ENCODE peak calls at places on chromosomes 12 and 14, in ten cellular contexts. One of them, this sample, is unnamed.

GRCh38 chr12:108696111-108696995 is 35.0 kb downstream of the CORO1C start:
- DNase-seq in sigmoid colon: peak
- DNase-seq in GM12878: no peak
- DNase-seq in ovary: no peak
- DNase-seq in stomach: no peak
- DNase-seq in A549: no peak
- DNase-seq in tibial nerve: peak
- DNase-seq in suprapubic skin: no peak
- DNase-seq in transverse colon: no peak
- DNase-seq in esophagus muscularis mucosa: peak
- DNase-seq in this sample: peak

GRCh38 chr12:131075611-131076010 is 121.9 kb downstream of the ADGRD1 start:
- DNase-seq in sigmoid colon: no peak
- DNase-seq in GM12878: no peak
- DNase-seq in ovary: no peak
- DNase-seq in stomach: peak
- DNase-seq in A549: no peak
- DNase-seq in tibial nerve: no peak
- DNase-seq in suprapubic skin: no peak
- DNase-seq in transverse colon: no peak
- DNase-seq in esophagus muscularis mucosa: no peak
- DNase-seq in this sample: no peak

GRCh38 chr12:120263725-120264040 is 1.8 kb downstream of the PXN start:
- DNase-seq in sigmoid colon: no peak
- DNase-seq in GM12878: no peak
- DNase-seq in ovary: no peak
- DNase-seq in stomach: no peak
- DNase-seq in A549: no peak
- DNase-seq in tibial nerve: no peak
- DNase-seq in suprapubic skin: no peak
- DNase-seq in transverse colon: no peak
- DNase-seq in esophagus muscularis mucosa: no peak
- DNase-seq in this sample: no peak

GRCh38 chr14:94127330-94127729 is 2.1 kb downstream of the IFI27L2 start:
- DNase-seq in sigmoid colon: no peak
- DNase-seq in GM12878: no peak
- DNase-seq in ovary: no peak
- DNase-seq in stomach: no peak
- DNase-seq in A549: no peak
- DNase-seq in tibial nerve: peak
- DNase-seq in suprapubic skin: no peak
- DNase-seq in transverse colon: no peak
- DNase-seq in esophagus muscularis mucosa: no peak
- DNase-seq in this sample: no peak

GRCh38 chr14:50954811-50955372 is 10.6 kb upstream of the PYGL start:
- DNase-seq in sigmoid colon: no peak
- DNase-seq in GM12878: no peak
- DNase-seq in ovary: no peak
- DNase-seq in stomach: no peak
- DNase-seq in A549: peak
- DNase-seq in tibial nerve: no peak
- DNase-seq in suprapubic skin: no peak
- DNase-seq in transverse colon: no peak
- DNase-seq in esophagus muscularis mucosa: no peak
- DNase-seq in this sample: no peak

GRCh38 chr14:81323621-81324400 is 76.3 kb downstream of the STON2 start:
- DNase-seq in sigmoid colon: no peak
- DNase-seq in GM12878: no peak
- DNase-seq in ovary: no peak
- DNase-seq in stomach: peak
- DNase-seq in A549: peak
- DNase-seq in tibial nerve: no peak
- DNase-seq in suprapubic skin: no peak
- DNase-seq in transverse colon: peak
- DNase-seq in esophagus muscularis mucosa: no peak
- DNase-seq in this sample: peak

GRCh38 chr12:11673666-11674464 is 24.4 kb downstream of the ETV6 start:
- DNase-seq in sigmoid colon: no peak
- DNase-seq in GM12878: no peak
- DNase-seq in ovary: no peak
- DNase-seq in stomach: no peak
- DNase-seq in A549: no peak
- DNase-seq in tibial nerve: no peak
- DNase-seq in suprapubic skin: no peak
- DNase-seq in transverse colon: no peak
- DNase-seq in esophagus muscularis mucosa: no peak
- DNase-seq in this sample: no peak

GRCh38 chr14:59870277-59871165 is at the start of gene RTN1:
- DNase-seq in sigmoid colon: peak
- DNase-seq in GM12878: no peak
- DNase-seq in ovary: no peak
- DNase-seq in stomach: peak
- DNase-seq in A549: peak
- DNase-seq in tibial nerve: peak
- DNase-seq in suprapubic skin: no peak
- DNase-seq in transverse colon: peak
- DNase-seq in esophagus muscularis mucosa: no peak
- DNase-seq in this sample: peak

GRCh38 chr14:97280526-97280925 is 483.3 kb downstream of the VRK1 start:
- DNase-seq in sigmoid colon: no peak
- DNase-seq in GM12878: no peak
- DNase-seq in ovary: no peak
- DNase-seq in stomach: no peak
- DNase-seq in A549: no peak
- DNase-seq in tibial nerve: no peak
- DNase-seq in suprapubic skin: no peak
- DNase-seq in transverse colon: no peak
- DNase-seq in esophagus muscularis mucosa: peak
- DNase-seq in this sample: no peak

GRCh38 chr14:74682169-74682952 is 30.5 kb downstream of the AREL1 start:
- DNase-seq in sigmoid colon: no peak
- DNase-seq in GM12878: no peak
- DNase-seq in ovary: no peak
- DNase-seq in stomach: no peak
- DNase-seq in A549: no peak
- DNase-seq in tibial nerve: no peak
- DNase-seq in suprapubic skin: no peak
- DNase-seq in transverse colon: no peak
- DNase-seq in esophagus muscularis mucosa: no peak
- DNase-seq in this sample: no peak

DNA sequence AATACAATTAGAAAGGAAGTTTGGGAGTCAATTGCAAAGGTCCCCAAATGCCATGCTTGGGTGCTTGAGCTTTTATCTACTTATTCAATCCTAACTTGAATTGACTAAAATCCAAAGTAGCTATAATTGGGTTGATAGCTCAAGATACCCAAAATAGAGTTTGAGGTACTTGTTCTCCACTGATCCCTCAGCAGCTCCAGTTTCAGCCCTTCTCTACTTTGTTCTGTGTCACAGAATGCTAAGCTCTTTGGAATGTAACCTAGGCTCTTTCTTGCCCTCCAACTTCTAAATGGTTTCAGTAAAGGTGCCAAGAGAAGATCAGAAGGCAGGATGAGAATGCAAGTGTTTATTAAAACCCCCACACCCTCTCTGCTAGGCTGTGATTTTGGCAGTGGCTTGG is 251.4 kb upstream of the CLEC14A start:
- DNase-seq in sigmoid colon: no peak
- DNase-seq in GM12878: no peak
- DNase-seq in ovary: no peak
- DNase-seq in stomach: no peak
- DNase-seq in A549: no peak
- DNase-seq in tibial nerve: no peak
- DNase-seq in suprapubic skin: no peak
- DNase-seq in transverse colon: no peak
- DNase-seq in esophagus muscularis mucosa: no peak
- DNase-seq in this sample: no peak
- TF ChIP-seq EP300 in sigmoid colon: no peak
- TF ChIP-seq EP300 in GM12878: no peak
- TF ChIP-seq EP300 in ovary: no peak
- TF ChIP-seq EP300 in stomach: no peak
- TF ChIP-seq EP300 in A549: no peak
- TF ChIP-seq EP300 in tibial nerve: no peak
- TF ChIP-seq EP300 in suprapubic skin: no peak
- TF ChIP-seq EP300 in transverse colon: no peak
- TF ChIP-seq EP300 in esophagus muscularis mucosa: no peak
- TF ChIP-seq EP300 in this sample: no peak

GRCh38 chr14:22885975-22886374 is 3.0 kb downstream of the REM2 start:
- DNase-seq in sigmoid colon: no peak
- DNase-seq in GM12878: no peak
- DNase-seq in ovary: peak
- DNase-seq in stomach: no peak
- DNase-seq in A549: no peak
- DNase-seq in tibial nerve: no peak
- DNase-seq in suprapubic skin: no peak
- DNase-seq in transverse colon: no peak
- DNase-seq in esophagus muscularis mucosa: no peak
- DNase-seq in this sample: no peak

GRCh38 chr14:22886500-22887259 is 3.7 kb downstream of the REM2 start:
- DNase-seq in sigmoid colon: peak
- DNase-seq in GM12878: peak
- DNase-seq in ovary: peak
- DNase-seq in stomach: peak
- DNase-seq in A549: peak
- DNase-seq in tibial nerve: peak
- DNase-seq in suprapubic skin: peak
- DNase-seq in transverse colon: peak
- DNase-seq in esophagus muscularis mucosa: no peak
- DNase-seq in this sample: peak

GRCh38 chr14:22888662-22889061 is 5.6 kb downstream of the REM2 start:
- DNase-seq in sigmoid colon: no peak
- DNase-seq in GM12878: peak
- DNase-seq in ovary: no peak
- DNase-seq in stomach: no peak
- DNase-seq in A549: no peak
- DNase-seq in tibial nerve: no peak
- DNase-seq in suprapubic skin: no peak
- DNase-seq in transverse colon: no peak
- DNase-seq in esophagus muscularis mucosa: no peak
- DNase-seq in this sample: no peak

GRCh38 chr14:22887260-22887989 is 4.4 kb downstream of the REM2 start:
- DNase-seq in sigmoid colon: peak
- DNase-seq in GM12878: peak
- DNase-seq in ovary: peak
- DNase-seq in stomach: peak
- DNase-seq in A549: peak
- DNase-seq in tibial nerve: peak
- DNase-seq in suprapubic skin: no peak
- DNase-seq in transverse colon: peak
- DNase-seq in esophagus muscularis mucosa: no peak
- DNase-seq in this sample: peak

DNA sequence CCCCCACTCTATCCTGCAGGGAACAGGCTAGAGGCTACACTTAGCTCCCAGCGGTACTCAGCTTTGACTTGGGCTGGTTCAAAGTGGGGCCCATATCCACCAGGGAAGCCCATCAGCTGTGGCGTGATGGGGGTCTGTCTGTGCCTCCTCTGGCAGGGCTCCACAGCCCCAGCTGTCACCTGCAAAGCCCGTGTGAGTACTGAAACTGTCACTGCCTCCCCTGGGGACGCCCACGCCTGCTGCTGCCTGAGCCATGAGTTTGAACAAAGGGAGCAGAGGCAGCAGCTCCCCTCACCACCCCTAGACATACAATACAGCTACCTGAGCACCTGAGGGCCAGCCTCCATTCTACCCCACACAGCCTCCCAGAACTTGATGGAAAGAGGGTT is 5.0 kb downstream of the REM2 start:
- DNase-seq in sigmoid colon: no peak
- DNase-seq in GM12878: peak
- DNase-seq in ovary: no peak
- DNase-seq in stomach: no peak
- DNase-seq in A549: no peak
- DNase-seq in tibial nerve: no peak
- DNase-seq in suprapubic skin: no peak
- DNase-seq in transverse colon: peak
- DNase-seq in esophagus muscularis mucosa: no peak
- DNase-seq in this sample: no peak
- TF ChIP-seq POLR2A in sigmoid colon: no peak
- TF ChIP-seq POLR2A in GM12878: peak
- TF ChIP-seq POLR2A in ovary: no peak
- TF ChIP-seq POLR2A in stomach: no peak
- TF ChIP-seq POLR2A in A549: no peak
- TF ChIP-seq POLR2A in tibial nerve: no peak
- TF ChIP-seq POLR2A in suprapubic skin: no peak
- TF ChIP-seq POLR2A in transverse colon: no peak
- TF ChIP-seq POLR2A in esophagus muscularis mucosa: no peak
- TF ChIP-seq POLR2A in this sample: no peak

DNA sequence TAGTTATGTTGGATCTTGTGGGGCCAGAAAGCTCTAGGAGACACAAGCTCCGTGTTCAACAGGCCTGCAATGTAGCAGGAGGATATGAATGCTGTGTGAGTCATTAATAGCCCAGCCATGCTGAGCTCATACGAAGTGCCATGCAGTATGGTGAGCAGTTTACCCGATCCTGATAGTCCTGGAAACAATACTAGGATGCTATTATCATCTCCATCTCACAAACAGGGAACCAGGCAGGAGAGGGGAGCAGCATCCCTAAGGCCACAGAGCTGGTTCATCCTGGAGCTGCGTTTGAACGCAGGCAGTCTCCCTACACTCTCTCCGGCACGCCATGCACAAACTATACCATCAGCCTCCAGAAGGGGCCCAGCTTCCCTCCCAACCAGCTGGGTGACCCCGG is 20.5 kb downstream of the TTC7B start:
- DNase-seq in sigmoid colon: no peak
- DNase-seq in GM12878: no peak
- DNase-seq in ovary: no peak
- DNase-seq in stomach: no peak
- DNase-seq in A549: peak
- DNase-seq in tibial nerve: no peak
- DNase-seq in suprapubic skin: no peak
- DNase-seq in transverse colon: no peak
- DNase-seq in esophagus muscularis mucosa: no peak
- DNase-seq in this sample: no peak
- TF ChIP-seq EP300 in sigmoid colon: no peak
- TF ChIP-seq EP300 in GM12878: no peak
- TF ChIP-seq EP300 in ovary: no peak
- TF ChIP-seq EP300 in stomach: no peak
- TF ChIP-seq EP300 in A549: no peak
- TF ChIP-seq EP300 in tibial nerve: no peak
- TF ChIP-seq EP300 in suprapubic skin: no peak
- TF ChIP-seq EP300 in transverse colon: no peak
- TF ChIP-seq EP300 in esophagus muscularis mucosa: no peak
- TF ChIP-seq EP300 in this sample: no peak

DNA sequence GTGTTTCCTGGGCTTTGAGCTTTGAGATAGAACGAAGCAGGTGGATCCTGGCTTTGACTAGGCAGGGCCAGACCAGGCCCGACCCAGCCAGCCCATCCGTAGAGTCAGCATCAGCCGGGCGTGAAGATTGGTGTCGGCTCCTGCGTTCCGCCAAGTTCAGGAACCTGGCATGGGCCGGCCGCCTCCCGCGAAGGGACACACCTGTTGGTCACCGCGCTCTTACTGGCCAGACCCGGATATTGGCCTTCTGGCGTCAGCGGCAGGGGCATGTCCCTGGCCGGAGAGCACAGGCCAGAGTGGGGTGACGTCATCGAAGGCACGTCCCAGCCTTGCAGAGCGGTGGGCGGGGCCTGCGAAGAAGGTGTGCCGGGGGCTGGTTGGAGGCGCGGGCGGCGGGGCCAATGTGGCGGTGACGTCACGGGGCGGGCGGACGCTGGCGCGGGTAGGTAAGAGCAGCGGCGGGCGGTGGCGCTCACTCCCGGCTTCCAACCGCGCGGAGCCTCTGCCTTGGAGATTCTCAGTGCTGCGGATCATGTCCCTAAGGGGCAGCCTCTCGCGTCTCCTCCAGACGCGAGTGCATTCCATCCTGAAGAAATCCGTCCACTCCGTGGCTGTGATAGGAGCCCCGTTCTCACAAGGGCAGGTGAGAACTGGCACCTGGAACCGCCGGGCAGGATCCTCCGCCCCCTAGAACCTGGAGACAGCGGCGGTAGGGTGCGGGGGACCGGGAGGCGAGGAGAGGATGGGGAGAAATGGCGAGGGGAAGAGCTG is at the start of gene ARG2:
- DNase-seq in sigmoid colon: peak
- DNase-seq in GM12878: peak
- DNase-seq in ovary: peak
- DNase-seq in stomach: peak
- DNase-seq in A549: peak
- DNase-seq in tibial nerve: peak
- DNase-seq in suprapubic skin: peak
- DNase-seq in transverse colon: peak
- DNase-seq in esophagus muscularis mucosa: peak
- DNase-seq in this sample: peak
- TF ChIP-seq POLR2A in sigmoid colon: peak
- TF ChIP-seq POLR2A in GM12878: peak
- TF ChIP-seq POLR2A in ovary: peak
- TF ChIP-seq POLR2A in stomach: no peak
- TF ChIP-seq POLR2A in A549: no peak
- TF ChIP-seq POLR2A in tibial nerve: peak
- TF ChIP-seq POLR2A in suprapubic skin: peak
- TF ChIP-seq POLR2A in transverse colon: peak
- TF ChIP-seq POLR2A in esophagus muscularis mucosa: peak
- TF ChIP-seq POLR2A in this sample: peak